ENCODE peak calls at places on chromosome 17, in seven cellular contexts. One of them, this sample, is unnamed.

GRCh38 chr17:48011405-48012150 is 26.0 kb downstream of the COPZ2 start:
- DNase-seq in GM23338: peak
- DNase-seq in fibroblast of lung: peak
- DNase-seq in DND-41: peak
- DNase-seq in OCI-LY7: peak
- DNase-seq in PC-9: peak
- DNase-seq in IMR-90: peak
- DNase-seq in this sample: no peak

GRCh38 chr17:74325743-74326379 is at the start of gene KIF19:
- DNase-seq in fibroblast of lung: no peak
- DNase-seq in GM23338: peak
- DNase-seq in DND-41: no peak
- DNase-seq in PC-9: no peak
- DNase-seq in OCI-LY7: no peak
- DNase-seq in IMR-90: no peak
- DNase-seq in this sample: no peak

GRCh38 chr17:82344175-82344907 is 10.8 kb upstream of the SECTM1 start:
- DNase-seq in fibroblast of lung: no peak
- DNase-seq in IMR-90: no peak
- DNase-seq in PC-9: no peak
- DNase-seq in OCI-LY7: peak
- DNase-seq in DND-41: no peak
- DNase-seq in GM23338: no peak
- DNase-seq in this sample: no peak

GRCh38 chr17:83062011-83062817 is 17.2 kb upstream of the METRNL start:
- DNase-seq in fibroblast of lung: no peak
- DNase-seq in PC-9: no peak
- DNase-seq in IMR-90: no peak
- DNase-seq in OCI-LY7: no peak
- DNase-seq in GM23338: no peak
- DNase-seq in DND-41: no peak
- DNase-seq in this sample: no peak

GRCh38 chr17:34980681-34981537 is 597 bp downstream of the LIG3 start:
- DNase-seq in IMR-90: peak
- DNase-seq in OCI-LY7: peak
- DNase-seq in DND-41: peak
- DNase-seq in PC-9: peak
- DNase-seq in fibroblast of lung: peak
- DNase-seq in GM23338: peak
- DNase-seq in this sample: peak

GRCh38 chr17:32909787-32910369 is 18.1 kb upstream of the TMEM98 start:
- DNase-seq in IMR-90: peak
- DNase-seq in fibroblast of lung: peak
- DNase-seq in GM23338: peak
- DNase-seq in PC-9: peak
- DNase-seq in OCI-LY7: peak
- DNase-seq in DND-41: peak
- DNase-seq in this sample: peak

GRCh38 chr17:63635313-63635712 is 13.1 kb downstream of the MAP3K3 start:
- DNase-seq in PC-9: no peak
- DNase-seq in DND-41: no peak
- DNase-seq in fibroblast of lung: no peak
- DNase-seq in OCI-LY7: no peak
- DNase-seq in GM23338: no peak
- DNase-seq in IMR-90: no peak
- DNase-seq in this sample: no peak

GRCh38 chr17:79622201-79622601 is 11.3 kb upstream of the RBFOX3 start:
- DNase-seq in OCI-LY7: no peak
- DNase-seq in PC-9: no peak
- DNase-seq in DND-41: no peak
- DNase-seq in IMR-90: no peak
- DNase-seq in GM23338: no peak
- DNase-seq in fibroblast of lung: no peak
- DNase-seq in this sample: no peak

GRCh38 chr17:75652934-75653549 is 13.9 kb downstream of the RECQL5 start:
- DNase-seq in DND-41: peak
- DNase-seq in GM23338: peak
- DNase-seq in IMR-90: peak
- DNase-seq in fibroblast of lung: peak
- DNase-seq in PC-9: peak
- DNase-seq in OCI-LY7: peak
- DNase-seq in this sample: no peak

GRCh38 chr17:16258916-16259315 is 41.9 kb downstream of the PIGL start:
- DNase-seq in PC-9: no peak
- DNase-seq in DND-41: no peak
- DNase-seq in GM23338: no peak
- DNase-seq in fibroblast of lung: peak
- DNase-seq in IMR-90: peak
- DNase-seq in OCI-LY7: no peak
- DNase-seq in this sample: no peak

GRCh38 chr17:38435795-38436194 is 7.5 kb downstream of the ARHGAP23 start:
- DNase-seq in fibroblast of lung: no peak
- DNase-seq in PC-9: no peak
- DNase-seq in OCI-LY7: no peak
- DNase-seq in GM23338: no peak
- DNase-seq in IMR-90: no peak
- DNase-seq in DND-41: no peak
- DNase-seq in this sample: no peak

GRCh38 chr17:1627219-1627986 is 1.2 kb downstream of the SLC43A2 start:
- DNase-seq in OCI-LY7: peak
- DNase-seq in fibroblast of lung: no peak
- DNase-seq in PC-9: no peak
- DNase-seq in DND-41: no peak
- DNase-seq in GM23338: peak
- DNase-seq in IMR-90: no peak
- DNase-seq in this sample: no peak

GRCh38 chr17:1629647-1630310 is 1.1 kb upstream of the SLC43A2 start:
- DNase-seq in IMR-90: peak
- DNase-seq in PC-9: peak
- DNase-seq in OCI-LY7: peak
- DNase-seq in fibroblast of lung: no peak
- DNase-seq in DND-41: peak
- DNase-seq in GM23338: peak
- DNase-seq in this sample: no peak

GRCh38 chr17:1626333-1626732 is 2.3 kb downstream of the SLC43A2 start:
- DNase-seq in IMR-90: no peak
- DNase-seq in OCI-LY7: no peak
- DNase-seq in PC-9: no peak
- DNase-seq in DND-41: no peak
- DNase-seq in GM23338: no peak
- DNase-seq in fibroblast of lung: no peak
- DNase-seq in this sample: no peak

GRCh38 chr17:1628856-1629646 is 417 bp upstream of the SLC43A2 start:
- DNase-seq in fibroblast of lung: peak
- DNase-seq in OCI-LY7: peak
- DNase-seq in GM23338: peak
- DNase-seq in DND-41: peak
- DNase-seq in PC-9: peak
- DNase-seq in IMR-90: peak
- DNase-seq in this sample: peak

GRCh38 chr17:1627987-1628855 is at the start of gene SLC43A2:
- DNase-seq in fibroblast of lung: peak
- DNase-seq in GM23338: peak
- DNase-seq in DND-41: peak
- DNase-seq in OCI-LY7: peak
- DNase-seq in IMR-90: peak
- DNase-seq in PC-9: peak
- DNase-seq in this sample: no peak
- H2AFZ ChIP-seq in fibroblast of lung: peak
- H2AFZ ChIP-seq in GM23338: peak
- H2AFZ ChIP-seq in DND-41: peak
- H2AFZ ChIP-seq in OCI-LY7: peak
- H2AFZ ChIP-seq in IMR-90: peak
- H2AFZ ChIP-seq in PC-9: peak
- H2AFZ ChIP-seq in this sample: peak

DNA sequence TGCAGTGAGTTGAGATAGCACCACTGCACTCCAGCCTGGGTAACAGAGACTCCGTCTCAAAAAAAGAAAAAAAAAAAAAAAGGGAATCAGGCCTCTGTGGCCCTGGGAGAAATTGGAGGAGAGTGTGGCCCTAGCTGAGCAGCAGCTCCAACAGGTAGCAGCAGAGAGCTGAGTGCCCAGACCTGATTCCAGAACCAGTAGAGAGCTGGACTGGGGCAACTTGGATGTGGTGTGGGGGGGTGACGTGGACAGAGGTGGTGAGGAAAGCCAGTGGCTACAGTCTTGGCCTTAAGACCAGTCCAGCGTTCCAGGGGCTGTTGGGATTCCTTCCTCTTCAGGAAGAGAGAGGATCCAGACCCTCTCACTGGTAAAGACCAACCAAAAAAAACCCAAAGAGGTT is 1.7 kb downstream of the HSPB9 start:
- DNase-seq in GM23338: no peak
- DNase-seq in fibroblast of lung: no peak
- DNase-seq in DND-41: no peak
- DNase-seq in PC-9: no peak
- DNase-seq in IMR-90: no peak
- DNase-seq in OCI-LY7: no peak
- DNase-seq in this sample: no peak
- TF ChIP-seq CTCF in GM23338: no peak
- TF ChIP-seq CTCF in fibroblast of lung: no peak
- TF ChIP-seq CTCF in DND-41: no peak
- TF ChIP-seq CTCF in PC-9: no peak
- TF ChIP-seq CTCF in IMR-90: peak
- TF ChIP-seq CTCF in OCI-LY7: no peak
- TF ChIP-seq CTCF in this sample: no peak

DNA sequence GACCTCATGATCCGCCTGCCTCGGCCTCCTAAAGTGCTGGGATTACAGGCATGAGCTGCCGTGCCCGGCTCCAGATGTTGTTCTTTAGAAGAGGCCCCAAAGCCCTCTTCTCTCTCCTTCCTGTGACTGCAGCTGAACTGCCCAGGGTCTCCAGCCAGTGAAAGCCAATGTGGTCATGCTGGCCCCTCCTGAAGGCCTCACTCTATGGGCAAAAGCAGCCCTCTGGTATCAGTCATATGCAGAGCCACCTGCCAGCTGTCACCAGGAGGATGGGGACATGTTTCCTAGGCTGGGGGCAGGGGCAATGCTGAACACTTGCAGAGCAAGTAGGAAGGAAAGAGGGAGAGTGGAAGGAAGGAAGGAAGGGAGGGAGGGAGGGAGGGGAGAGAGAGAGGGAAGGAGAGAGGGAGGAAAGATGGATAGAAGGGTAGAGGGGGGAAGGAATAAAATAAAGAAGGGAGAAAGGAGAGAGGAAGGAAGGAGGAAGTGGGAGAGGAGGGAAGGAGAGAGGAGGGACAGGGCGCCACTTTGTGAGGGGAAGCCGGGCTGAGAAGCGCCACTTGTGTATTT is 36.0 kb downstream of the SOCS3 start:
- DNase-seq in GM23338: no peak
- DNase-seq in OCI-LY7: no peak
- DNase-seq in IMR-90: no peak
- DNase-seq in PC-9: no peak
- DNase-seq in DND-41: no peak
- DNase-seq in fibroblast of lung: no peak
- DNase-seq in this sample: no peak
- H2AFZ ChIP-seq in GM23338: no peak
- H2AFZ ChIP-seq in OCI-LY7: no peak
- H2AFZ ChIP-seq in IMR-90: peak
- H2AFZ ChIP-seq in PC-9: no peak
- H2AFZ ChIP-seq in DND-41: no peak
- H2AFZ ChIP-seq in fibroblast of lung: no peak
- H2AFZ ChIP-seq in this sample: no peak

DNA sequence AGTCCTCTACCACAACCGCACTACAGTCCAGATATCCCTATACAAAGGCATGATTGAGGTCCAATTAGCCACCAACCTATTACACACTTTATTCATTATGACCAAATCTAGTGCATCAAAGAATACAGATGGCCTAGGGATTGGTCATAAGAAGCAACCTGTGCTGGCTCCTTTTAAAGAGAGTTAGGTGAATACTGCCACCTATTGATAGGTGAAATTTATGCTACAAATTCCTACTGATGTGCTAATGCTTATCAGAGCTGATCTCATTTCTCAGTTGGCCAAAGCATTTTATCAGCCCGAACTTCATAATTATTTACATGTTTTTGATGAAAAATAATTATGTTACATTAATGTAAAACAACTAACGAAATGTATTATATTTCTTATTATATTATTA is 166.3 kb downstream of the ANKFN1 start:
- DNase-seq in GM23338: peak
- DNase-seq in PC-9: no peak
- DNase-seq in IMR-90: peak
- DNase-seq in OCI-LY7: peak
- DNase-seq in DND-41: peak
- DNase-seq in fibroblast of lung: peak
- DNase-seq in this sample: peak
- TF ChIP-seq CTCF in GM23338: peak
- TF ChIP-seq CTCF in PC-9: peak
- TF ChIP-seq CTCF in IMR-90: peak
- TF ChIP-seq CTCF in OCI-LY7: peak
- TF ChIP-seq CTCF in DND-41: peak
- TF ChIP-seq CTCF in fibroblast of lung: peak
- TF ChIP-seq CTCF in this sample: peak

GRCh38 chr17:72271603-72272002 is 150.8 kb downstream of the SOX9 start:
- DNase-seq in OCI-LY7: no peak
- DNase-seq in fibroblast of lung: no peak
- DNase-seq in GM23338: no peak
- DNase-seq in DND-41: no peak
- DNase-seq in PC-9: no peak
- DNase-seq in IMR-90: no peak
- DNase-seq in this sample: no peak

GRCh38 chr17:72274632-72275031 is 153.8 kb downstream of the SOX9 start:
- DNase-seq in fibroblast of lung: no peak
- DNase-seq in DND-41: no peak
- DNase-seq in GM23338: no peak
- DNase-seq in PC-9: no peak
- DNase-seq in IMR-90: no peak
- DNase-seq in OCI-LY7: no peak
- DNase-seq in this sample: no peak

GRCh38 chr17:72267601-72268000 is 146.8 kb downstream of the SOX9 start:
- DNase-seq in IMR-90: no peak
- DNase-seq in OCI-LY7: no peak
- DNase-seq in DND-41: no peak
- DNase-seq in GM23338: no peak
- DNase-seq in fibroblast of lung: no peak
- DNase-seq in PC-9: no peak
- DNase-seq in this sample: no peak

GRCh38 chr17:72270530-72270929 is 149.7 kb downstream of the SOX9 start:
- DNase-seq in PC-9: peak
- DNase-seq in IMR-90: peak
- DNase-seq in GM23338: no peak
- DNase-seq in fibroblast of lung: peak
- DNase-seq in OCI-LY7: no peak
- DNase-seq in DND-41: no peak
- DNase-seq in this sample: peak

GRCh38 chr17:72273301-72274056 is 152.7 kb downstream of the SOX9 start:
- DNase-seq in DND-41: no peak
- DNase-seq in fibroblast of lung: peak
- DNase-seq in PC-9: peak
- DNase-seq in IMR-90: peak
- DNase-seq in OCI-LY7: no peak
- DNase-seq in GM23338: no peak
- DNase-seq in this sample: peak
- H2AFZ ChIP-seq in DND-41: no peak
- H2AFZ ChIP-seq in fibroblast of lung: no peak
- H2AFZ ChIP-seq in PC-9: no peak
- H2AFZ ChIP-seq in IMR-90: no peak
- H2AFZ ChIP-seq in OCI-LY7: no peak
- H2AFZ ChIP-seq in GM23338: peak
- H2AFZ ChIP-seq in this sample: peak

GRCh38 chr17:69046130-69046807 is 14.5 kb downstream of the ABCA9 start:
- DNase-seq in IMR-90: no peak
- DNase-seq in OCI-LY7: no peak
- DNase-seq in GM23338: peak
- DNase-seq in fibroblast of lung: no peak
- DNase-seq in PC-9: no peak
- DNase-seq in DND-41: no peak
- DNase-seq in this sample: no peak
- TF ChIP-seq CTCF in IMR-90: no peak
- TF ChIP-seq CTCF in OCI-LY7: no peak
- TF ChIP-seq CTCF in GM23338: peak
- TF ChIP-seq CTCF in fibroblast of lung: no peak
- TF ChIP-seq CTCF in PC-9: no peak
- TF ChIP-seq CTCF in DND-41: no peak
- TF ChIP-seq CTCF in this sample: no peak

This sample was measured in keratinocyte.